ENCODE peak calls at places on chromosome 7, in six cellular contexts. A, F, U, S, O and Q are unnamed samples.

GRCh38 chr7:74070619-74070920 is 13.0 kb upstream of the LIMK1 start:
- DNase-seq in A (no peak), F (no peak), U (no peak), S (no peak), O (no peak), Q (no peak)

GRCh38 chr7:2198206-2198605 is 34.5 kb downstream of the MAD1L1 start:
- DNase-seq in A (no peak), F (no peak), U (no peak), S (no peak), O (no peak), Q (no peak)

GRCh38 chr7:4202954-4203353 is 479.1 kb upstream of the FOXK1 start:
- DNase-seq in A (no peak), F (no peak), U (no peak), S (no peak), O (no peak), Q (no peak)

GRCh38 chr7:17369686-17370426 is 71.4 kb downstream of the AHR start:
- DNase-seq in A (no peak), F (peak; percentile 97), U (no peak), S (no peak), O (peak; percentile 7), Q (peak; percentile 41)

GRCh38 chr7:101567231-101567630 is 61.9 kb downstream of the MYL10 start:
- DNase-seq in A (no peak), F (no peak), U (no peak), S (no peak), O (no peak), Q (no peak)

GRCh38 chr7:150734293-150734692 is 2.9 kb upstream of the GIMAP5 start:
- DNase-seq in A (no peak), F (no peak), U (no peak), S (no peak), O (no peak), Q (no peak)

GRCh38 chr7:132964886-132965285 is 117.0 kb downstream of the CHCHD3 start:
- DNase-seq in A (no peak), F (no peak), U (no peak), S (no peak), O (no peak), Q (no peak)

GRCh38 chr7:66399566-66399965 is 194.4 kb downstream of the TPST1 start:
- DNase-seq in A (no peak), F (no peak), U (no peak), S (no peak), O (no peak), Q (no peak)

GRCh38 chr7:139455789-139456188 is 27.7 kb downstream of the KLRG2 start:
- DNase-seq in A (no peak), F (no peak), U (no peak), S (no peak), O (no peak), Q (no peak)

GRCh38 chr7:103690576-103690975 is 244.6 kb upstream of the SLC26A5 start:
- DNase-seq in A (no peak), F (peak; percentile 27), U (no peak), S (no peak), O (no peak), Q (no peak)

GRCh38 chr7:35802102-35802466 is 1.2 kb downstream of the SEPTIN7 start:
- DNase-seq in A (no peak), F (no peak), U (no peak), S (no peak), O (no peak), Q (no peak)

GRCh38 chr7:69429817-69430501 is 168.3 kb upstream of the AUTS2 start:
- DNase-seq in A (no peak), F (no peak), U (no peak), S (no peak), O (no peak), Q (no peak)

GRCh38 chr7:98202367-98203195 is 8.7 kb upstream of the BHLHA15 start:
- DNase-seq in A (no peak), F (no peak), U (no peak), S (peak; percentile 94), O (no peak), Q (no peak)

GRCh38 chr7:36011588-36011965 is 141.5 kb upstream of the EEPD1 start:
- DNase-seq in A (no peak), F (no peak), U (no peak), S (no peak), O (no peak), Q (no peak)

GRCh38 chr7:131042269-131043160 is 285.2 kb upstream of the MKLN1 start:
- DNase-seq in A (no peak), F (no peak), U (no peak), S (no peak), O (no peak), Q (no peak)

GRCh38 chr7:142882338-142882678 is 3.2 kb downstream of the TRPV6 start:
- DNase-seq in A (no peak), F (no peak), U (no peak), S (no peak), O (no peak), Q (no peak)

GRCh38 chr7:128215281-128215680 is 25.8 kb upstream of the LEP start:
- DNase-seq in A (no peak), F (peak; percentile 81), U (no peak), S (no peak), O (no peak), Q (no peak)

GRCh38 chr7:133344275-133344674 is 91.4 kb downstream of the EXOC4 start:
- DNase-seq in A (no peak), F (peak; percentile 32), U (peak; percentile 23), S (no peak), O (no peak), Q (peak; percentile 7)

GRCh38 chr7:151847681-151848081 is 29.2 kb downstream of the PRKAG2 start:
- DNase-seq in A (no peak), F (no peak), U (no peak), S (no peak), O (no peak), Q (no peak)

GRCh38 chr7:91565499-91566331 is 301.5 kb downstream of the FZD1 start:
- DNase-seq in A (no peak), F (no peak), U (no peak), S (no peak), O (peak; percentile 95), Q (no peak)

GRCh38 chr7:134355004-134355525 is 38.3 kb upstream of the SLC35B4 start:
- DNase-seq in A (no peak), F (no peak), U (no peak), S (no peak), O (no peak), Q (no peak)

GRCh38 chr7:81433196-81433595 is 336.7 kb downstream of the HGF start:
- DNase-seq in A (no peak), F (no peak), U (no peak), S (no peak), O (no peak), Q (no peak)

GRCh38 chr7:140581411-140581810 is 59.2 kb downstream of the DENND2A start:
- DNase-seq in A (no peak), F (no peak), U (no peak), S (no peak), O (no peak), Q (no peak)

GRCh38 chr7:64807731-64808365 is 13.6 kb downstream of the ZNF138 start:
- DNase-seq in A (no peak), F (no peak), U (no peak), S (no peak), O (no peak), Q (no peak)

DNA sequence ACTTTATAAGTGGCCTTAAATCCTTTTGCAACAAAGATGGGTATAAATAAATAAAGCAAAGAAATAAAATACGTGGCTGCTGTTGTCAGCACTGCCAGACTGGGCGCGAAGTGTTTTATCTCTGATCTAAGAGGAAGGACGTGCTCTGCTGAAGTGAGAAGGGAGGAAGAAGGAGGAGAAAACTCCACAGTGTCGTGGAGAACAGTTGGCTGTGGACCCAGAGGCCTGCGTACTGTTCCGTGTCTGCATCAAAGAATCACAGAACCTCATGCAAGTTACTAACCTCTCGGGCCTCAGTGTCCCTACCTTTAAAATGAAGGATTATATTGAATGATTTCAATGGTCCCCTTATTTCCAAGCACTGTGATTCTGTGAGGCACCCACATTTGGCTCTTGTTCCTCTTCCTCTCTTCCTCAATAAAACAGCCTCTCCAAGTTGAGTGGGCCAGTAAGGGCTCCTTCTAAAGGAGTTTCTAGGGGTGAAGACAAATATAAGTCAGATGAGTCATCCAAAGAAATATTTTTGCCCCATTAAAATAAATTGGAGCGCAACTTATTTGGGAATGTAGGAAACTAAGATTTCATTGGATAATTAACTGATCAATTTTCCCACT is 126.8 kb upstream of the EFCAB10 start:
- DNase-seq in A (no peak), F (no peak), U (no peak), S (no peak), O (no peak), Q (no peak)
- TF ChIP-seq BHLHE40 in A (no peak), F (no peak), U (no peak), S (no peak), O (no peak), Q (no peak)

GRCh38 chr7:8714791-8715190 is 281.4 kb downstream of the NXPH1 start:
- DNase-seq in A (no peak), F (no peak), U (no peak), S (no peak), O (no peak), Q (no peak)
- TF ChIP-seq BHLHE40 in A (no peak), F (no peak), U (no peak), S (no peak), O (no peak), Q (no peak)

DNA sequence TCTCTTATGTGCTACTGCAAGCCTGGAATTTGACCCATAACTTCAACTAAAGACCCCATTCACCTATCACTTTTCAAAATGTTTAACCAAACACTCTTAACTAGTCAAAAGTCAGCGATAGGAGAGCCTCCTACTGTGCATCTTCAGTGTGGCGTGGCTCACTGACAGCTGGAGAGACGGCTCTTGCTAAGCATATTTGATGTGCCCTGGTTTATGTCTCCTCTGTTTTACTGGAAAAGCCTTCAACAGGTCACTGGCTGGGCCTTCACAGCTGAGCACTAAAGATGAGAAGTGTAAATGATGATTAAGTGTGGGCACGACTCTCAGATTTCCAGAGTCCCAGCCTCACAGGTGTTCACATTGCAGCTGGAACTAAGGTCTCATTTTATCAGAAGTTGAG is 472.1 kb downstream of the SEMA3D start:
- DNase-seq in A (peak; percentile 12), F (no peak), U (no peak), S (no peak), O (no peak), Q (no peak)
- TF ChIP-seq BHLHE40 in A (no peak), F (no peak), U (no peak), S (no peak), O (no peak), Q (no peak)

GRCh38 chr7:157549612-157550299 is 213.0 kb downstream of the DNAJB6 start:
- DNase-seq in A (no peak), F (no peak), U (no peak), S (no peak), O (no peak), Q (no peak)
- TF ChIP-seq BHLHE40 in A (no peak), F (no peak), U (no peak), S (no peak), O (no peak), Q (no peak)

GRCh38 chr7:19110026-19110777 is 7.2 kb downstream of the TWIST1 start:
- DNase-seq in A (no peak), F (no peak), U (no peak), S (no peak), O (no peak), Q (no peak)
- TF ChIP-seq BHLHE40 in A (no peak), F (no peak), U (no peak), S (no peak), O (no peak), Q (no peak)